ENCODE peak calls at places on chromosome 1, in seven cellular contexts. A is amygdala; S is CD8-positive, alpha-beta memory T cell; L is dermis blood vessel endothelial cell; Y is HCEC 1CT; E is GM12865; P is A172. B is an unnamed sample.

GRCh38 chr1:7070389-7071029 is 285.3 kb downstream of the CAMTA1 start:
- DNase-seq in A (no peak), S (peak), L (peak), Y (peak), E (peak), P (peak), B (peak)

GRCh38 chr1:211198111-211198510 is 61.1 kb upstream of the RCOR3 start:
- DNase-seq in A (no peak), S (no peak), L (peak), Y (no peak), E (no peak), P (peak), B (peak)

GRCh38 chr1:14761754-14762153 is 163.3 kb downstream of the KAZN start:
- DNase-seq in A (no peak), S (no peak), L (no peak), Y (no peak), E (no peak), P (no peak), B (no peak)

GRCh38 chr1:202200669-202201068 is 7.1 kb downstream of the LGR6 start:
- DNase-seq in A (no peak), S (no peak), L (no peak), Y (no peak), E (no peak), P (no peak), B (no peak)

GRCh38 chr1:159974350-159974965 is 20.4 kb upstream of the SLAMF9 start:
- DNase-seq in A (no peak), S (no peak), L (no peak), Y (no peak), E (no peak), P (no peak), B (no peak)

GRCh38 chr1:53463961-53464899 is 5.0 kb downstream of the DMRTB1 start:
- DNase-seq in A (no peak), S (no peak), L (no peak), Y (no peak), E (no peak), P (no peak), B (no peak)

GRCh38 chr1:218785928-218786327 is 387.8 kb upstream of the LYPLAL1 start:
- DNase-seq in A (no peak), S (no peak), L (peak), Y (no peak), E (no peak), P (no peak), B (peak)

GRCh38 chr1:35324486-35324885 is 56.0 kb downstream of the ZMYM4 start:
- DNase-seq in A (no peak), S (no peak), L (peak), Y (peak), E (no peak), P (no peak), B (peak)

GRCh38 chr1:210232524-210233215 is at the start of gene SERTAD4:
- DNase-seq in A (no peak), S (no peak), L (peak), Y (no peak), E (no peak), P (peak), B (no peak)

B was measured in fibroblast of lung.